ENCODE peak calls at places on chromosomes 16 and 17, in seven cellular contexts. M is effector memory CD4-positive, alpha-beta T cell; A is heart left ventricle; O is mucosa of descending colon; C is ovary; B is foreskin fibroblast; U is naive thymus-derived CD4-positive, alpha-beta T cell. Q is an unnamed sample.

GRCh38 chr17:13410874-13411273 is 190.9 kb downstream of the HS3ST3A1 start:
- DNase-seq in B (peak), U (no peak), O (peak), M (no peak), A (peak), C (no peak), Q (peak)

GRCh38 chr16:87713469-87714229 is 52.1 kb downstream of the KLHDC4 start:
- DNase-seq in A (no peak), O (no peak), C (no peak), M (peak), U (peak), B (no peak), Q (no peak)

GRCh38 chr16:86775401-86775985 is 197.1 kb downstream of the FOXL1 start:
- DNase-seq in U (no peak), M (no peak), B (peak), A (no peak), O (no peak), C (no peak), Q (no peak)

GRCh38 chr17:13182854-13183253 is 165.0 kb upstream of the ELAC2 start:
- DNase-seq in A (no peak), O (peak), M (no peak), U (no peak), C (no peak), B (no peak), Q (no peak)

GRCh38 chr16:13696017-13696416 is 223.9 kb upstream of the ERCC4 start:
- DNase-seq in M (no peak), A (no peak), O (no peak), U (no peak), B (no peak), C (no peak), Q (no peak)

GRCh38 chr16:14510939-14511797 is 118.9 kb downstream of the PARN start:
- DNase-seq in A (no peak), U (no peak), B (peak), O (no peak), C (no peak), M (no peak), Q (peak)

GRCh38 chr16:51430716-51431369 is 279.8 kb upstream of the SALL1 start:
- DNase-seq in U (no peak), C (no peak), A (no peak), O (no peak), M (no peak), B (peak), Q (no peak)

GRCh38 chr17:34726536-34727384 is 147.4 kb downstream of the TMEM132E start:
- DNase-seq in B (peak), A (no peak), U (no peak), C (no peak), O (no peak), M (no peak), Q (no peak)

GRCh38 chr16:52494145-52494544 is 52.8 kb downstream of the TOX3 start:
- DNase-seq in U (no peak), A (no peak), C (no peak), M (no peak), O (no peak), B (no peak), Q (no peak)

GRCh38 chr16:66629856-66630255 is 25.4 kb downstream of the CMTM3 start:
- DNase-seq in C (no peak), U (no peak), M (no peak), B (no peak), A (no peak), O (no peak), Q (no peak)

GRCh38 chr17:13561606-13562270 is 40.0 kb downstream of the HS3ST3A1 start:
- DNase-seq in C (no peak), U (no peak), M (no peak), O (peak), A (no peak), B (no peak), Q (no peak)

GRCh38 chr16:23803591-23804123 is 32.1 kb upstream of the PRKCB start:
- DNase-seq in A (peak), B (peak), C (no peak), O (peak), M (peak), U (peak), Q (no peak)

GRCh38 chr16:50448981-50449380 is 80.2 kb upstream of the BRD7 start:
- DNase-seq in M (no peak), A (no peak), C (no peak), U (no peak), B (no peak), O (no peak), Q (no peak)

GRCh38 chr16:87041732-87042131 is 275.5 kb downstream of the C16orf95 start:
- DNase-seq in B (no peak), U (no peak), C (no peak), O (no peak), M (no peak), A (no peak), Q (no peak)

GRCh38 chr17:74387365-74388218 is 20.3 kb downstream of the GPR142 start:
- DNase-seq in U (no peak), O (peak), M (no peak), B (no peak), A (no peak), C (no peak), Q (no peak)

GRCh38 chr16:51114369-51114768 is 36.7 kb downstream of the SALL1 start:
- DNase-seq in M (no peak), A (no peak), C (no peak), B (no peak), U (no peak), O (no peak), Q (no peak)

GRCh38 chr16:55418586-55418985 is 60.4 kb upstream of the MMP2 start:
- DNase-seq in M (no peak), C (no peak), B (peak), A (no peak), O (no peak), U (no peak), Q (no peak)

GRCh38 chr17:77371117-77371887 is 230.5 kb downstream of the SEC14L1 start:
- DNase-seq in B (peak), C (no peak), U (no peak), M (no peak), O (no peak), A (peak), Q (no peak)

GRCh38 chr17:17562145-17562529 is 29.4 kb downstream of the PEMT start:
- DNase-seq in U (no peak), A (no peak), M (no peak), O (no peak), C (no peak), B (no peak), Q (no peak)

GRCh38 chr17:61289408-61290385 is 109.9 kb upstream of the TBX2 start:
- DNase-seq in O (no peak), C (no peak), M (no peak), A (no peak), U (no peak), B (no peak), Q (no peak)

GRCh38 chr16:78368121-78369102 is 269.0 kb downstream of the WWOX start:
- DNase-seq in B (no peak), O (no peak), C (no peak), U (no peak), M (no peak), A (no peak), Q (no peak)

GRCh38 chr17:27479838-27480237 is 23.6 kb downstream of the KSR1 start:
- DNase-seq in O (no peak), U (no peak), B (no peak), M (no peak), C (no peak), A (no peak), Q (no peak)

GRCh38 chr16:9850716-9851115 is 331.5 kb downstream of the GRIN2A start:
- DNase-seq in B (no peak), O (no peak), M (no peak), A (no peak), C (no peak), U (no peak), Q (no peak)

GRCh38 chr16:89140401-89140800 is 31.1 kb upstream of the CDH15 start:
- DNase-seq in U (no peak), O (no peak), M (no peak), A (no peak), C (no peak), B (no peak), Q (no peak)

GRCh38 chr17:74972107-74972972 is at the start of gene HID1:
- DNase-seq in U (peak), A (peak), C (peak), M (peak), O (peak), B (peak), Q (no peak)

GRCh38 chr16:30397056-30397455 is 1.8 kb downstream of the ZNF48 start:
- DNase-seq in U (no peak), B (no peak), C (no peak), M (no peak), O (no peak), A (no peak), Q (no peak)

GRCh38 chr17:1042486-1042885 is 45.6 kb downstream of the TIMM22 start:
- DNase-seq in B (no peak), U (no peak), C (no peak), M (no peak), O (no peak), A (peak), Q (no peak)

GRCh38 chr16:74466872-74467271 is 45.6 kb upstream of the CLEC18B start:
- DNase-seq in A (no peak), U (peak), C (no peak), M (no peak), B (no peak), O (no peak), Q (no peak)

GRCh38 chr16:88383401-88384221 is 852 bp downstream of the ZNF469 start:
- DNase-seq in B (peak), A (peak), U (no peak), M (no peak), O (peak), C (peak), Q (no peak)

GRCh38 chr16:51151435-51151950 is 423 bp upstream of the SALL1 start:
- DNase-seq in M (no peak), A (no peak), B (peak), C (peak), O (peak), U (no peak), Q (peak)

GRCh38 chr17:28874750-28875149 is 19.9 kb downstream of the ERAL1 start:
- DNase-seq in O (no peak), C (no peak), U (no peak), A (no peak), B (peak), M (no peak), Q (no peak)

GRCh38 chr16:4525069-4525468 is 13.5 kb downstream of the CDIP1 start:
- DNase-seq in U (no peak), C (no peak), B (peak), A (no peak), M (no peak), O (no peak), Q (no peak)

DNA sequence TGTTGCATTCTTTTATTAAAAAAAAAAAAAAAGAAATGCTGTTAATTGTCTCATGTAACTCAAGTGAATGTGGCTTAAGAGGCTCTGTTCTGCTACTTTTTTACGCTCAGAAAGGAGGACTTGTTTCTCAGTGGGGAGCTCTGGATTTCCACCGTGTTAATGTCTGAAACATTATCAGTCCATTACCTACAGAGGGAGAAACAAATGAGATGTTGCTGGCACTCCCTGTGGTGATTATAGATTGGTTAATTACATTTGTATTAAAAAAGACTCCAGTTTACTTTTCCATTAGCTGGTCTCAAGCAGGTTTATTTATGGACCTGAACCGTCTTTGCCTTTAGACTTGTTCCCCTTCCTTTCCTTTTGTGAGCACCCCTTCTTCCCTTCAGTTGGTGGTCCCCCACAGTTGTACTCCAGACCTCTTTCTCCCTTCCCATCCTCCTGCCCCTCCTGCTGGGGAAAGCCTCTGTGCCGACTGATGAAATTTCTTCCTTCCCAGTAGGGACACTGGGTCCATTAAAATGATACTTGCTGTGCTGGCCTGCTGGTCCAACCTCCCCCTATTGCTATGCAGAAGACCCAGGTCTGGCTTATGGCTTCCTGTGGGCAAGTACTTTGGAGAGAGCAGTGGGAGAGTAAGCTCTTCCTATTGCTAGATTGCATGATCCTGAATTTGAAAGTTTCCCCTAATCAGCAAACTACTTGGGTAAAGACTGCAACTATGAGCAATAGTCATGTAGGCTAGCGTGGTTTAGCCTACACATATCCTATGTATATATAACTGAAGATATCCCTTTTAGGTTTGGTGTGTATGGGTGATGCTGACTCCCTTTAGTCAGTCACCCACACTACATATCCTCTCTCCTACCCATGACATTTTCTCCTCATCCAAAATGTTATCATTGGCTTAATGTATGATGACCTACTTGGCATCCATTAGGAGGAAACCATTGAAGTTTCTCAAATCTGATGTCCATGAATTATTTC is 8.1 kb downstream of the CDC6 start:
- DNase-seq in A (no peak), B (no peak), O (no peak), M (no peak), U (no peak), C (no peak), Q (no peak)
- H3K4me3 ChIP-seq in A (no peak), B (no peak), O (no peak), M (no peak), U (no peak), C (no peak), Q (no peak)

GRCh38 chr17:81400154-81400938 is 5.1 kb downstream of the BAHCC1 start:
- DNase-seq in U (no peak), C (peak), O (peak), A (peak), M (no peak), B (peak), Q (no peak)

GRCh38 chr17:81400939-81401726 is 5.9 kb downstream of the BAHCC1 start:
- DNase-seq in M (no peak), U (no peak), C (peak), O (no peak), A (peak), B (no peak), Q (no peak)

GRCh38 chr17:81398855-81399451 is 3.7 kb downstream of the BAHCC1 start:
- DNase-seq in M (no peak), C (no peak), A (no peak), O (peak), U (no peak), B (peak), Q (no peak)

GRCh38 chr17:81398170-81398854 is 3.1 kb downstream of the BAHCC1 start:
- DNase-seq in A (peak), O (peak), M (no peak), B (no peak), U (no peak), C (no peak), Q (no peak)

GRCh38 chr17:81399481-81400153 is 4.4 kb downstream of the BAHCC1 start:
- DNase-seq in B (peak), O (no peak), U (no peak), A (peak), C (no peak), M (no peak), Q (no peak)
- H3K4me3 ChIP-seq in B (peak), O (peak), U (peak), A (peak), C (peak), M (peak), Q (peak)

DNA sequence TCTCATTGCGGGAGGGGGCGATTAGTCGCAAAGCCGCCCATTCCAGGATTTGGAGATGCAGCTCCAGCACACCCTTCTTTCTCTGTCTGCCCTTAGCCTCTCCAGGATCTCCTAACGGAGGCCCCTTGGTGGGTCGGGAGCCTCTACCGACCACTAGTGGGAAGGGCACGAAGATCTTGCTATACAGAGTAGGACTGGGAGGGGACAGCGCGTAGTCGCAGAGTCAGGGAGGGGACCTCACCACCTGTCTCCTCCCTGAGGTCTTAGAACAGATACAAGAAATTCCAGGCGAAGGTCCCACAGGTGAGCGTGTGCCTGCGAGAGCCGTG is 569 bp upstream of the SMTNL2 start:
- DNase-seq in O (no peak), M (no peak), B (peak), C (peak), A (peak), U (no peak), Q (no peak)
- H3K4me3 ChIP-seq in O (no peak), M (peak), B (no peak), C (peak), A (peak), U (no peak), Q (no peak)

GRCh38 chr16:57533618-57534336 is 2.6 kb downstream of the CCDC102A start:
- DNase-seq in C (peak), A (peak), B (no peak), M (peak), U (peak), O (peak), Q (no peak)
- H3K4me3 ChIP-seq in C (no peak), A (no peak), B (no peak), M (no peak), U (no peak), O (no peak), Q (no peak)

GRCh38 chr17:48727415-48728175 is 955 bp downstream of the HOXB13 start:
- DNase-seq in U (no peak), B (no peak), O (peak), M (no peak), A (no peak), C (no peak), Q (no peak)

GRCh38 chr17:48726916-48727286 is 1.6 kb downstream of the HOXB13 start:
- DNase-seq in U (no peak), O (peak), M (no peak), C (no peak), A (no peak), B (no peak), Q (no peak)

GRCh38 chr17:48730240-48730550 is 1.6 kb upstream of the HOXB13 start:
- DNase-seq in A (no peak), M (no peak), C (no peak), B (no peak), O (no peak), U (no peak), Q (no peak)

GRCh38 chr17:48729335-48730239 is 1.0 kb upstream of the HOXB13 start:
- DNase-seq in U (no peak), O (peak), B (no peak), C (no peak), M (no peak), A (no peak), Q (no peak)

DNA sequence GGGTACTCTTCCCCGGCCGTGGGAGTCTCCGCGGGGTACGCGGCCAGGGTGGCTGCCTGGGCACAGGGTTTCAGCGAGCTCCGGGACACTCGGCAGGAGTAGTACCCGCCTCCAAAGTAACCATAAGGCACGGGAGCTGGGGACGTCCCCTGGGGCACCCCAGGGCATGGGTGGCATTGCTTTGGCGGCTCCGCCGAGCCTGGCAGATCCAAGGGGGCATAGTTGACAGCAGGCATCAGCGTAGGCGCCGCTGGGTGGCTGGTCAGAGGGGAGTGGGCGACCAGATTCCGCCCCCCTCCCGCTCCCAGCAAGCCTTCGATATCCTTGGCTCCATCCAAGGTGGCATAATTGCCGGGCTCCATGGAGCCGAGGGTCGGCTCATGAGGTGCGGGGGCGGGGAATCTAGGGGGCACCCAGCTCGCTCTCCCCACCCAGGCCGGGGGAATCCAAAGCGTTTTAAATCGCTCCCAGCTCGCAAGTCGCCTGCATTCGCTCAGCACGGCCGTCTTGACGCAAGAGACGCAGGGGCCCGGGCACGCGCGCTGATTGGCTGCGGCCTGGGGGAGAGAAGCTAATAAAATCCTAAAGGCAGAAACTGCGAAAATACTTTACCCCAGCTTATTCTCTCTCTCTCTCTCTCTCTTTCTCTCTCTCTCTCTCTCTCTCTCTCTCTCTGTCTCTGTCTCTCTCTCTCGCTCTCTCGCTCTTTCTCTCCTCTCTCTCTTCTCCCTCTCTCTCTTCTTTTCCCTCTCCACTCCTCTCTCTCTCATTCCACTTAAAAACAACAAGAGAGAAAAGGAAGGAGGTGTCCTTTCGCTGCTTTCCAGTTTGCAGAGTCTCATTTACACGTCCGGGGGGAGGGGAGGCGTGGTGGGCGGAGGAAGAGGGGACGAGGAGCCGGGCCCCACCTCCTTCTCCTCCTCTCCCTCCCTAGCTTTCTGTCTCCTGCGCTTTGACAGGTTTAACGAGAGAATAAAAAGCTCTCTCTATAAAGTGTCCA is at the start of gene HOXB13:
- DNase-seq in B (peak), M (peak), C (no peak), O (peak), A (no peak), U (no peak), Q (no peak)
- H3K4me3 ChIP-seq in B (peak), M (peak), C (peak), O (peak), A (peak), U (peak), Q (peak)

GRCh38 chr17:9307313-9307998 is 268.2 kb downstream of the STX8 start:
- DNase-seq in O (no peak), B (peak), M (no peak), C (no peak), A (no peak), U (no peak), Q (no peak)

GRCh38 chr17:9306086-9306485 is 269.5 kb downstream of the STX8 start:
- DNase-seq in M (no peak), B (no peak), A (no peak), O (no peak), C (no peak), U (no peak), Q (no peak)

GRCh38 chr17:9308069-9308468 is 267.6 kb downstream of the STX8 start:
- DNase-seq in C (no peak), U (no peak), B (no peak), M (no peak), A (no peak), O (no peak), Q (no peak)

GRCh38 chr17:9313346-9313745 is 262.3 kb downstream of the STX8 start:
- DNase-seq in C (no peak), A (no peak), O (no peak), B (no peak), U (no peak), M (no peak), Q (no peak)

DNA sequence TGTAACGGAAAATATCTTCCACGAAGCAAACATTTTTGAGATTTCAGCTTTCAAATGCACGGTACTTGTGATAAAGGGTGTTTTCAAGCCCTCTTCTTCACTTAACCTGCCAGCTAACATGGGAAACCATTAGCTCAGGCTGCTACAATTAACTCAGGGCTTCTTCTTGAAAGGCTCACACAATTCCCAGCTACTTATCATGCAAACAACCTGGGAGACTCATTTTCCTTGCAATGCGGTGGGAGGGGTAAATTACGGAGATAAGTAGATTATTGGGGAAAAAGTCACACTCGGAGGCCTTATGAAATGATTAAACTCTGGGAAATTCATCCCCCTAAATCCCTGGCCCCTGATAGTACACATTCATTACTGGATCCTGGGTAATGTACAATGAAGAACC is 266.4 kb downstream of the STX8 start:
- DNase-seq in O (no peak), M (no peak), C (no peak), A (no peak), B (no peak), U (no peak), Q (no peak)
- H3K4me3 ChIP-seq in O (no peak), M (no peak), C (no peak), A (no peak), B (no peak), U (no peak), Q (no peak)

Q was measured in skeletal muscle cell.